ENCODE peak calls at places on chromosomes 4 and X, in seven cellular contexts. U, K, X, W, I, F and R are unnamed samples. For H3K4me1, the result is how much of the 10 kb centered on the place peaks cover.

GRCh38 chrX:44795945-44796450 is 47.8 kb upstream of the DUSP21 start:
- DNase-seq in U (no peak), K (no peak), X (no peak), W (no peak), I (no peak), F (no peak), R (no peak)

GRCh38 chr4:25144870-25145481 is 15.3 kb downstream of the SEPSECS start:
- DNase-seq in U (peak), K (peak), X (no peak), W (no peak), I (no peak), F (no peak), R (no peak)

GRCh38 chrX:47523713-47524166 is 37.3 kb upstream of the ARAF start:
- DNase-seq in U (no peak), K (no peak), X (no peak), W (no peak), I (no peak), F (peak), R (no peak)

GRCh38 chrX:121308276-121308805 is 260.9 kb downstream of the GLUD2 start:
- DNase-seq in U (no peak), K (peak), X (no peak), W (peak), I (no peak), F (no peak), R (peak)

GRCh38 chrX:132022863-132023116 is 312 bp upstream of the STK26 start:
- DNase-seq in U (no peak), K (no peak), X (no peak), W (no peak), I (peak), F (no peak), R (no peak)

GRCh38 chrX:135481696-135482179 is 38.7 kb upstream of the INTS6L start:
- DNase-seq in U (no peak), K (no peak), X (no peak), W (no peak), I (no peak), F (no peak), R (no peak)

GRCh38 chr4:7839856-7840255 is 99.8 kb downstream of the AFAP1 start:
- DNase-seq in U (no peak), K (no peak), X (no peak), W (no peak), I (no peak), F (no peak), R (no peak)

GRCh38 chr4:41135761-41136160 is 78.6 kb downstream of the APBB2 start:
- DNase-seq in U (no peak), K (no peak), X (no peak), W (peak), I (no peak), F (no peak), R (no peak)

GRCh38 chrX:119505945-119506344 is 37.7 kb downstream of the SLC25A5 start:
- DNase-seq in U (no peak), K (no peak), X (no peak), W (no peak), I (no peak), F (no peak), R (peak)

GRCh38 chr4:150828159-150828558 is 186.9 kb downstream of the LRBA start:
- DNase-seq in U (no peak), K (no peak), X (no peak), W (no peak), I (no peak), F (no peak), R (no peak)

GRCh38 chrX:48890934-48891401 is 6.6 kb downstream of the TIMM17B start:
- DNase-seq in U (no peak), K (peak), X (no peak), W (no peak), I (no peak), F (no peak), R (no peak)

GRCh38 chr4:54063224-54063623 is 1.2 kb downstream of the CHIC2 start:
- DNase-seq in U (peak), K (no peak), X (no peak), W (peak), I (no peak), F (no peak), R (no peak)

GRCh38 chrX:30183554-30183953 is 31.8 kb upstream of the MAGEB2 start:
- DNase-seq in U (no peak), K (no peak), X (no peak), W (no peak), I (no peak), F (no peak), R (no peak)

GRCh38 chr4:31246856-31247255 is 526.7 kb downstream of the PCDH7 start:
- DNase-seq in U (no peak), K (no peak), X (no peak), W (peak), I (no peak), F (no peak), R (no peak)

GRCh38 chr4:188781655-188782054 is 642.4 kb downstream of the TRIML1 start:
- DNase-seq in U (no peak), K (peak), X (no peak), W (no peak), I (no peak), F (no peak), R (no peak)

DNA sequence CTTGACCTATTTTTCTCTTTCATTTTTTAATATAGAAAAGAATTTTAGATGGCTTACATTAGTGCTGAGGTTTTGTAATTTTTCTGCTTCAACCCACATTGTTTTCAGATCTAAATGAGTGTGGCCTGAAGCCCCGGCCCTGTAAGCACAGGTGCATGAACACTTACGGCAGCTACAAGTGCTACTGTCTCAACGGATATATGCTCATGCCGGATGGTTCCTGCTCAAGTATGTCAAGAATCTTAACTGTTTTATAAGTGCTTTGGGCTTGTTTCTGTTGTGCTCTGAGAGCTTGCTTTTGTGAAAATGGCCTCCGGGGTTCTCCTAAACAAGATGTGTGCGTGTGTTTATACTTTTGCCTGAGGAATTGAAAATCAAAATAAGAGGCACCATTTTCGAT is 41.6 kb downstream of the NPNT start:
- DNase-seq in U (no peak), K (peak), X (no peak), W (no peak), I (no peak), F (no peak), R (no peak)
- H3K4me3 ChIP-seq in U (no peak), K (no peak), X (no peak), W (no peak), I (no peak), F (no peak), R (no peak)

GRCh38 chr4:139167774-139168444 is 9.1 kb downstream of the ELF2 start:
- DNase-seq in U (peak), K (no peak), X (no peak), W (peak), I (no peak), F (no peak), R (no peak)
- TF ChIP-seq CTCF in U (no peak), K (peak), X (peak), W (peak), I (peak), F (no peak), R (no peak)

GRCh38 chr4:138671106-138671505 is 344.5 kb upstream of the NOCT start:
- DNase-seq in U (no peak), K (no peak), X (no peak), W (no peak), I (no peak), F (no peak), R (no peak)

GRCh38 chr4:138672393-138672976 is 343.1 kb upstream of the NOCT start:
- DNase-seq in U (no peak), K (no peak), X (no peak), W (no peak), I (no peak), F (no peak), R (no peak)

GRCh38 chr4:138671606-138672084 is 343.9 kb upstream of the NOCT start:
- DNase-seq in U (peak), K (no peak), X (no peak), W (no peak), I (no peak), F (no peak), R (no peak)

GRCh38 chr4:138669479-138670165 is 346.0 kb upstream of the NOCT start:
- DNase-seq in U (no peak), K (no peak), X (no peak), W (no peak), I (no peak), F (no peak), R (no peak)

GRCh38 chr4:138670681-138671080 is 344.9 kb upstream of the NOCT start:
- DNase-seq in U (no peak), K (no peak), X (no peak), W (no peak), I (no peak), F (no peak), R (no peak)
- H3K4me1 ChIP-seq in U (under half), K (under half), X (under half), W (under half), I (under half), F (under half), R (under half)

DNA sequence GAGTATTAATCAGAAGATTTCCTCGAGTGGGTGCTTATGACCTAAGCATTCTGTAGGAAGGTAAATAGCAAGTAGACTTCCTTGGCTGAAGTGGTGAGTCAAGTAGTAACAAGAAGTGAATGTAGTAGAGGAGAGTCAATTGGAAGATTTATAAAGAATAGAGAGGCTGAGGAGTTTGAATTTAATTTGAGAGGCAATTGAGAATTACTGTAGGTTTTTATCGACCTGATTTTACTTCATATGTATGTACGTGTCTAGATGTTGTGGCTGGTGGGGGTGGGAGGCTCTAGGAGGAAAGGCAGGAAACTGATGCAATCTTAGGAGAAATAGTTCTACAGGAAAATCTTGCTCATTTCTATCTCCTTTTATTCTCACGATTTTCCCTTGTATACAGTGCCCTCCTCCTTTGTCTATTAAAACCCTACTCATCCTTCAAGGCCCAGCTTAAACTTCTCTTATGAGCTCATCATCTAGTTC is 8.7 kb downstream of the OGT start:
- DNase-seq in U (peak), K (no peak), X (no peak), W (peak), I (no peak), F (no peak), R (no peak)
- H3K4me3 ChIP-seq in U (no peak), K (no peak), X (no peak), W (no peak), I (no peak), F (no peak), R (no peak)

DNA sequence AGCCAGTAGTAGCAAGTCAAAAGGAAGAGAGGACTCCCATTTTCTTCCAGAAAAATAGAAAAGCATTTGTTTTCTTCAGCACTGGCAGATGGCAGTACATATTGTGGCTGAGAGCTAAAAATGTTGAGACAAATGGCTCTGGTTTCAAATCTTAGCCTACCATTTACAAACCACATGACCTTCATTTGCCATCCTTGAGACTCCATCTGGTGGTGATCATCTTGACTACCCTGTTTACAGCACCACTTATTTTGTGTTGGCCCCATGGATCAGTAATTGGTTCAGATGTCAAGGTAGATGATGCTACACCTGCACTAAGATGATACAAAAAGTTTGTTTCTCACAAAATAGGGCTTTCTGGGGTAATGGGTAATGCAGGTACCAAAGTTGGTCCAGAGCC is 951.8 kb upstream of the IGFBP7 start:
- DNase-seq in U (no peak), K (no peak), X (no peak), W (no peak), I (no peak), F (no peak), R (no peak)
- TF ChIP-seq CTCF in U (no peak), K (no peak), X (no peak), W (no peak), I (no peak), F (no peak), R (no peak)

GRCh38 chr4:87053802-87054767 is 119.3 kb downstream of the AFF1 start:
- DNase-seq in U (peak), K (no peak), X (no peak), W (no peak), I (no peak), F (no peak), R (no peak)
- H3K4me1 ChIP-seq in U (under half), K (under half), X (half or more), W (under half), I (half or more), F (under half), R (under half)